ENCODE peak calls at places on chromosomes 11 and 22, in six cellular contexts. Y is stimulated activated CD4-positive, alpha-beta T cell treated with anti-CD3 and anti-CD28 coated beads, Interleukin-12 subunit alpha, Interleukin-12 subunit beta, amount 100 ng/mL, for 4 hours; F is AG20443; U is NCI-H1105; T is colonic mucosa; I is epithelial cell of esophagus. Q is an unnamed sample.
A peak's percentile ranks its signal among the peaks of the same experiment; 100 is the strongest.

GRCh38 chr22:46075764-46076531 is 74.4 kb upstream of the PPARA start:
- DNase-seq in U (no peak), I (no peak), F (no peak), T (no peak), Y (no peak), Q (no peak)

GRCh38 chr11:114044042-114044871 is 15.3 kb upstream of the ZBTB16 start:
- DNase-seq in F (no peak), T (peak; percentile 73), U (no peak), I (no peak), Y (no peak), Q (no peak)

GRCh38 chr11:134361661-134362060 is 29.9 kb downstream of the GLB1L2 start:
- DNase-seq in Y (no peak), U (no peak), F (no peak), I (no peak), T (no peak), Q (no peak)

GRCh38 chr11:2584812-2585565 is 114.8 kb downstream of the KCNQ1OT1 start:
- DNase-seq in F (peak; percentile 3), U (no peak), Y (no peak), I (no peak), T (no peak), Q (no peak)

GRCh38 chr11:85526564-85526963 is 100.6 kb downstream of the DLG2 start:
- DNase-seq in U (no peak), F (no peak), Y (no peak), I (no peak), T (no peak), Q (no peak)

GRCh38 chr11:36376888-36377758 is 81.0 kb downstream of the PRR5L start:
- DNase-seq in F (peak; percentile 88), Y (peak; percentile 21), T (peak; percentile 81), U (peak; percentile 1), I (peak; percentile 57), Q (peak; percentile 33)

GRCh38 chr11:90178751-90179150 is 44.1 kb downstream of the CHORDC1 start:
- DNase-seq in U (no peak), Y (no peak), I (peak; percentile 86), T (no peak), F (no peak), Q (peak; percentile 15)

GRCh38 chr11:75668508-75669297 is at the start of gene MAP6:
- DNase-seq in Y (no peak), F (peak; percentile 63), I (peak; percentile 53), T (peak; percentile 26), U (peak; percentile 78), Q (peak; percentile 38)

GRCh38 chr22:47053013-47053864 is 290.8 kb downstream of the TBC1D22A start:
- DNase-seq in Y (no peak), F (no peak), U (no peak), I (no peak), T (no peak), Q (no peak)

GRCh38 chr22:44330727-44331660 is 18.2 kb upstream of the SHISAL1 start:
- DNase-seq in Y (no peak), I (peak; percentile 13), F (peak; percentile 55), T (no peak), U (no peak), Q (no peak)

GRCh38 chr22:30309981-30310672 is 16.6 kb downstream of the TBC1D10A start:
- DNase-seq in T (peak; percentile 73), I (peak; percentile 85), Y (no peak), U (no peak), F (peak; percentile 60), Q (no peak)

GRCh38 chr11:6505577-6506240 is 8.6 kb downstream of the DNHD1 start:
- DNase-seq in U (peak; percentile 27), T (no peak), I (peak; percentile 89), F (peak; percentile 65), Y (no peak), Q (peak; percentile 74)

GRCh38 chr11:61098778-61099177 is 3.5 kb upstream of the CD5 start:
- DNase-seq in I (no peak), T (no peak), F (no peak), Y (no peak), U (no peak), Q (no peak)

GRCh38 chr11:63908631-63909491 is 8.1 kb downstream of the RCOR2 start:
- DNase-seq in T (no peak), Y (no peak), F (no peak), U (no peak), I (no peak), Q (no peak)

GRCh38 chr22:18078329-18079041 is 695 bp downstream of the PEX26 start:
- DNase-seq in F (peak; percentile 40), U (peak; percentile 3), T (peak; percentile 70), I (peak; percentile 60), Y (peak; percentile 36), Q (peak; percentile 24)

GRCh38 chr11:79959318-79959717 is 518.5 kb upstream of the TENM4 start:
- DNase-seq in I (no peak), U (no peak), T (no peak), Y (no peak), F (no peak), Q (no peak)

GRCh38 chr22:27719535-27720227 is 81.9 kb downstream of the MN1 start:
- DNase-seq in Y (no peak), I (peak; percentile 100), U (peak; percentile 49), F (peak; percentile 56), T (peak; percentile 29), Q (peak; percentile 85)

GRCh38 chr11:70675697-70676374 is 277.5 kb downstream of the CTTN start:
- DNase-seq in I (no peak), F (no peak), Y (no peak), T (peak; percentile 85), U (peak; percentile 21), Q (no peak)

GRCh38 chr11:79081441-79082124 is 359.2 kb downstream of the TENM4 start:
- DNase-seq in U (no peak), T (no peak), F (no peak), Y (no peak), I (peak; percentile 24), Q (no peak)

GRCh38 chr22:42473484-42474193 is 41.4 kb upstream of the NFAM1 start:
- DNase-seq in Y (no peak), F (peak; percentile 66), T (peak; percentile 35), I (peak; percentile 75), U (peak; percentile 43), Q (peak; percentile 44)

GRCh38 chr22:24816841-24817240 is 10.8 kb downstream of the SGSM1 start:
- DNase-seq in U (no peak), F (no peak), I (no peak), T (no peak), Y (no peak), Q (no peak)

GRCh38 chr22:32531228-32531627 is 56.6 kb downstream of the FBXO7 start:
- DNase-seq in F (peak; percentile 18), Y (no peak), I (no peak), T (no peak), U (no peak), Q (no peak)

GRCh38 chr11:45384711-45385241 is 98.6 kb upstream of the SYT13 start:
- DNase-seq in F (no peak), U (no peak), Y (no peak), I (no peak), T (no peak), Q (no peak)

GRCh38 chr11:74278721-74279148 is 32.7 kb downstream of the P4HA3 start:
- DNase-seq in U (no peak), F (peak; percentile 86), Y (no peak), T (no peak), I (peak; percentile 70), Q (peak; percentile 36)

GRCh38 chr11:1123970-1124369 is 33.8 kb upstream of the MUC5AC start:
- DNase-seq in T (no peak), U (no peak), F (no peak), Y (no peak), I (no peak), Q (no peak)

GRCh38 chr11:67998150-67999045 is 5.5 kb downstream of the UNC93B1 start:
- DNase-seq in I (peak; percentile 0), U (no peak), F (no peak), T (no peak), Y (no peak), Q (no peak)

GRCh38 chr11:74677131-74677530 is 54.1 kb downstream of the CHRDL2 start:
- DNase-seq in Y (no peak), T (peak; percentile 2), I (no peak), F (no peak), U (no peak), Q (no peak)

GRCh38 chr11:792873-793272 is 3.0 kb upstream of the CEND1 start:
- DNase-seq in F (no peak), T (no peak), Y (no peak), U (peak; percentile 4), I (no peak), Q (no peak)

GRCh38 chr22:19810381-19811141 is 44.1 kb downstream of the GNB1L start:
- DNase-seq in Y (no peak), U (no peak), T (no peak), I (no peak), F (peak; percentile 61), Q (no peak)

GRCh38 chr22:37121887-37122591 is 12.5 kb upstream of the TMPRSS6 start:
- DNase-seq in I (peak; percentile 93), U (no peak), Y (peak; percentile 83), T (peak; percentile 41), F (peak; percentile 49), Q (peak; percentile 25)

GRCh38 chr22:44928064-44928463 is 81.7 kb downstream of the PHF21B start:
- DNase-seq in F (no peak), Y (no peak), U (no peak), T (no peak), I (no peak), Q (no peak)

GRCh38 chr11:110430267-110431211 is 791 bp downstream of the FDX1 start:
- DNase-seq in U (no peak), T (peak; percentile 75), Y (no peak), F (peak; percentile 50), I (peak; percentile 57), Q (no peak)

GRCh38 chr11:134517621-134518293 is 105.7 kb upstream of the B3GAT1 start:
- DNase-seq in T (no peak), U (no peak), I (no peak), Y (no peak), F (no peak), Q (no peak)

GRCh38 chr11:1842149-1843097 is 3.6 kb downstream of the TNNI2 start:
- DNase-seq in U (no peak), Y (no peak), I (no peak), T (no peak), F (no peak), Q (no peak)

GRCh38 chr11:113106507-113106906 is 145.3 kb downstream of the NCAM1 start:
- DNase-seq in U (no peak), T (no peak), F (peak; percentile 47), Y (no peak), I (no peak), Q (no peak)

GRCh38 chr11:46290598-46291309 is 13.3 kb downstream of the CREB3L1 start:
- DNase-seq in Y (no peak), F (peak; percentile 93), I (peak; percentile 64), U (no peak), T (peak; percentile 86), Q (no peak)

GRCh38 chr22:25564979-25565677 is 653 bp downstream of the GRK3 start:
- DNase-seq in U (no peak), Y (peak; percentile 14), T (peak; percentile 26), I (peak; percentile 28), F (peak; percentile 27), Q (no peak)

GRCh38 chr22:35561796-35562526 is 21.3 kb downstream of the RASD2 start:
- DNase-seq in Y (no peak), I (peak; percentile 65), T (no peak), F (peak; percentile 52), U (no peak), Q (peak; percentile 59)